ENCODE peak calls at places on chromosomes 13 and 19, in seven cellular contexts. E, U, V, Z, Q, M and F are unnamed samples.

GRCh38 chr13:114259374-114259773 is 22.0 kb upstream of the UPF3A start:
- DNase-seq in Z (no peak), M (no peak), U (no peak), E (no peak), Q (no peak), V (no peak), F (no peak)

GRCh38 chr19:40718774-40719391 is 2.0 kb downstream of the ITPKC start:
- DNase-seq in Z (peak; percentile 56), Q (no peak), V (no peak), U (no peak), E (no peak), M (no peak), F (no peak)

GRCh38 chr19:28488006-28488405 is 724.9 kb downstream of the UQCRFS1 start:
- DNase-seq in V (no peak), Z (no peak), U (no peak), M (no peak), Q (no peak), E (no peak), F (no peak)

GRCh38 chr19:4102339-4103072 is 21.4 kb downstream of the MAP2K2 start:
- DNase-seq in V (no peak), U (no peak), M (no peak), Z (no peak), E (no peak), Q (no peak), F (peak; percentile 22)

GRCh38 chr19:38922482-38922881 is 8.1 kb downstream of the SARS2 start:
- DNase-seq in E (no peak), Q (no peak), M (no peak), V (no peak), U (no peak), Z (no peak), F (peak; percentile 48)

GRCh38 chr13:94433055-94433947 is 46.2 kb downstream of the DCT start:
- DNase-seq in M (no peak), U (peak; percentile 25), E (no peak), Z (no peak), V (no peak), Q (no peak), F (peak; percentile 10)

GRCh38 chr13:78299832-78300623 is 303.3 kb downstream of the POU4F1 start:
- DNase-seq in U (no peak), M (no peak), Z (no peak), E (no peak), V (no peak), Q (no peak), F (no peak)

GRCh38 chr19:38869836-38870607 is 8.1 kb downstream of the RINL start:
- DNase-seq in V (no peak), M (peak; percentile 78), Z (peak; percentile 65), Q (peak; percentile 70), E (no peak), U (peak; percentile 92), F (peak; percentile 65)

GRCh38 chr19:6273701-6274601 is 5.8 kb downstream of the MLLT1 start:
- DNase-seq in M (no peak), U (no peak), V (peak; percentile 90), E (no peak), Z (peak; percentile 97), Q (no peak), F (peak; percentile 94)

GRCh38 chr13:33634526-33635111 is 183.3 kb upstream of the RFC3 start:
- DNase-seq in Q (no peak), U (no peak), V (no peak), Z (no peak), E (no peak), M (no peak), F (no peak)

GRCh38 chr19:8145969-8146368 is 3.4 kb downstream of the FBN3 start:
- DNase-seq in M (no peak), Q (no peak), E (no peak), V (no peak), U (no peak), Z (no peak), F (no peak)

GRCh38 chr19:35486268-35486708 is 4.0 kb downstream of the KRTDAP start:
- DNase-seq in E (no peak), Q (no peak), U (no peak), M (no peak), V (no peak), Z (no peak), F (no peak)